ENCODE peak calls at places on chromosome 16, in six cellular contexts. One of them, this sample, is unnamed.
A peak's percentile ranks its signal among the peaks of the same experiment; 100 is the strongest.

GRCh38 chr16:81483064-81483969 is 38.7 kb downstream of the CMIP start:
- DNase-seq in thyroid gland: no peak
- DNase-seq in esophagus squamous epithelium: no peak
- DNase-seq in breast epithelium: no peak
- DNase-seq in A549: no peak
- DNase-seq in stomach: no peak
- DNase-seq in this sample: no peak

GRCh38 chr16:82630219-82630618 is 3.5 kb downstream of the CDH13 start:
- DNase-seq in thyroid gland: no peak
- DNase-seq in esophagus squamous epithelium: no peak
- DNase-seq in breast epithelium: no peak
- DNase-seq in A549: no peak
- DNase-seq in stomach: no peak
- DNase-seq in this sample: no peak

GRCh38 chr16:22171953-22172352 is 9.6 kb downstream of the SDR42E2 start:
- DNase-seq in thyroid gland: no peak
- DNase-seq in esophagus squamous epithelium: no peak
- DNase-seq in breast epithelium: no peak
- DNase-seq in A549: no peak
- DNase-seq in stomach: no peak
- DNase-seq in this sample: no peak

GRCh38 chr16:85607331-85607765 is 5.8 kb upstream of the GSE1 start:
- DNase-seq in thyroid gland: no peak
- DNase-seq in esophagus squamous epithelium: no peak
- DNase-seq in breast epithelium: no peak
- DNase-seq in A549: no peak
- DNase-seq in stomach: peak; percentile 51
- DNase-seq in this sample: no peak

GRCh38 chr16:87129771-87130170 is 187.4 kb downstream of the C16orf95 start:
- DNase-seq in thyroid gland: no peak
- DNase-seq in esophagus squamous epithelium: no peak
- DNase-seq in breast epithelium: no peak
- DNase-seq in A549: no peak
- DNase-seq in stomach: no peak
- DNase-seq in this sample: no peak

GRCh38 chr16:81446318-81447275 is 2.0 kb downstream of the CMIP start:
- DNase-seq in thyroid gland: peak; percentile 34
- DNase-seq in esophagus squamous epithelium: no peak
- DNase-seq in breast epithelium: peak; percentile 67
- DNase-seq in A549: peak; percentile 82
- DNase-seq in stomach: peak; percentile 60
- DNase-seq in this sample: no peak

GRCh38 chr16:30533748-30534367 is 800 bp downstream of the ZNF747 start:
- DNase-seq in thyroid gland: peak; percentile 8
- DNase-seq in esophagus squamous epithelium: no peak
- DNase-seq in breast epithelium: no peak
- DNase-seq in A549: no peak
- DNase-seq in stomach: no peak
- DNase-seq in this sample: no peak

GRCh38 chr16:3534126-3534525 is 33.3 kb downstream of the CLUAP1 start:
- DNase-seq in thyroid gland: no peak
- DNase-seq in esophagus squamous epithelium: no peak
- DNase-seq in breast epithelium: no peak
- DNase-seq in A549: no peak
- DNase-seq in stomach: no peak
- DNase-seq in this sample: no peak

GRCh38 chr16:27450836-27451341 is 48.9 kb downstream of the IL21R start:
- DNase-seq in thyroid gland: no peak
- DNase-seq in esophagus squamous epithelium: no peak
- DNase-seq in breast epithelium: no peak
- DNase-seq in A549: no peak
- DNase-seq in stomach: no peak
- DNase-seq in this sample: no peak

GRCh38 chr16:88634994-88635670 is 3.2 kb upstream of the IL17C start:
- DNase-seq in thyroid gland: no peak
- DNase-seq in esophagus squamous epithelium: no peak
- DNase-seq in breast epithelium: no peak
- DNase-seq in A549: peak; percentile 36
- DNase-seq in stomach: no peak
- DNase-seq in this sample: no peak

GRCh38 chr16:47132310-47132709 is 11.4 kb downstream of the NETO2 start:
- DNase-seq in thyroid gland: no peak
- DNase-seq in esophagus squamous epithelium: no peak
- DNase-seq in breast epithelium: no peak
- DNase-seq in A549: no peak
- DNase-seq in stomach: no peak
- DNase-seq in this sample: no peak

GRCh38 chr16:72819345-72819744 is 228.6 kb downstream of the ZFHX3 start:
- DNase-seq in thyroid gland: no peak
- DNase-seq in esophagus squamous epithelium: no peak
- DNase-seq in breast epithelium: no peak
- DNase-seq in A549: no peak
- DNase-seq in stomach: no peak
- DNase-seq in this sample: no peak

GRCh38 chr16:83781-84615 is 6.0 kb downstream of the MPG start:
- DNase-seq in thyroid gland: peak; percentile 94
- DNase-seq in esophagus squamous epithelium: no peak
- DNase-seq in breast epithelium: no peak
- DNase-seq in A549: no peak
- DNase-seq in stomach: no peak
- DNase-seq in this sample: no peak
- TF ChIP-seq POLR2A in thyroid gland: no peak
- TF ChIP-seq POLR2A in esophagus squamous epithelium: no peak
- TF ChIP-seq POLR2A in breast epithelium: no peak
- TF ChIP-seq POLR2A in A549: no peak
- TF ChIP-seq POLR2A in stomach: no peak
- TF ChIP-seq POLR2A in this sample: no peak

GRCh38 chr16:6573577-6573976 is 759.1 kb upstream of the RBFOX1 start:
- DNase-seq in thyroid gland: peak; percentile 9
- DNase-seq in esophagus squamous epithelium: no peak
- DNase-seq in breast epithelium: no peak
- DNase-seq in A549: no peak
- DNase-seq in stomach: no peak
- DNase-seq in this sample: no peak
- TF ChIP-seq CTCF in thyroid gland: no peak
- TF ChIP-seq CTCF in esophagus squamous epithelium: no peak
- TF ChIP-seq CTCF in breast epithelium: no peak
- TF ChIP-seq CTCF in A549: no peak
- TF ChIP-seq CTCF in stomach: no peak
- TF ChIP-seq CTCF in this sample: no peak

GRCh38 chr16:1278456-1278855 is 22.6 kb downstream of the TPSD1 start:
- DNase-seq in thyroid gland: no peak
- DNase-seq in esophagus squamous epithelium: no peak
- DNase-seq in breast epithelium: no peak
- DNase-seq in A549: no peak
- DNase-seq in stomach: no peak
- DNase-seq in this sample: no peak
- TF ChIP-seq POLR2A in thyroid gland: no peak
- TF ChIP-seq POLR2A in esophagus squamous epithelium: no peak
- TF ChIP-seq POLR2A in breast epithelium: no peak
- TF ChIP-seq POLR2A in A549: no peak
- TF ChIP-seq POLR2A in stomach: no peak
- TF ChIP-seq POLR2A in this sample: no peak

GRCh38 chr16:66095676-66096075 is 270.8 kb upstream of the CDH5 start:
- DNase-seq in thyroid gland: no peak
- DNase-seq in esophagus squamous epithelium: no peak
- DNase-seq in breast epithelium: no peak
- DNase-seq in A549: no peak
- DNase-seq in stomach: no peak
- DNase-seq in this sample: no peak
- TF ChIP-seq CTCF in thyroid gland: no peak
- TF ChIP-seq CTCF in esophagus squamous epithelium: no peak
- TF ChIP-seq CTCF in breast epithelium: no peak
- TF ChIP-seq CTCF in A549: no peak
- TF ChIP-seq CTCF in stomach: no peak
- TF ChIP-seq CTCF in this sample: no peak

GRCh38 chr16:69756705-69757104 is 2.0 kb upstream of the NOB1 start:
- DNase-seq in thyroid gland: no peak
- DNase-seq in esophagus squamous epithelium: no peak
- DNase-seq in breast epithelium: no peak
- DNase-seq in A549: no peak
- DNase-seq in stomach: no peak
- DNase-seq in this sample: no peak

GRCh38 chr16:69748694-69749345 is 5.9 kb downstream of the NOB1 start:
- DNase-seq in thyroid gland: no peak
- DNase-seq in esophagus squamous epithelium: no peak
- DNase-seq in breast epithelium: no peak
- DNase-seq in A549: no peak
- DNase-seq in stomach: no peak
- DNase-seq in this sample: no peak

GRCh38 chr16:69754143-69754468 is 620 bp downstream of the NOB1 start:
- DNase-seq in thyroid gland: no peak
- DNase-seq in esophagus squamous epithelium: no peak
- DNase-seq in breast epithelium: no peak
- DNase-seq in A549: no peak
- DNase-seq in stomach: no peak
- DNase-seq in this sample: no peak

DNA sequence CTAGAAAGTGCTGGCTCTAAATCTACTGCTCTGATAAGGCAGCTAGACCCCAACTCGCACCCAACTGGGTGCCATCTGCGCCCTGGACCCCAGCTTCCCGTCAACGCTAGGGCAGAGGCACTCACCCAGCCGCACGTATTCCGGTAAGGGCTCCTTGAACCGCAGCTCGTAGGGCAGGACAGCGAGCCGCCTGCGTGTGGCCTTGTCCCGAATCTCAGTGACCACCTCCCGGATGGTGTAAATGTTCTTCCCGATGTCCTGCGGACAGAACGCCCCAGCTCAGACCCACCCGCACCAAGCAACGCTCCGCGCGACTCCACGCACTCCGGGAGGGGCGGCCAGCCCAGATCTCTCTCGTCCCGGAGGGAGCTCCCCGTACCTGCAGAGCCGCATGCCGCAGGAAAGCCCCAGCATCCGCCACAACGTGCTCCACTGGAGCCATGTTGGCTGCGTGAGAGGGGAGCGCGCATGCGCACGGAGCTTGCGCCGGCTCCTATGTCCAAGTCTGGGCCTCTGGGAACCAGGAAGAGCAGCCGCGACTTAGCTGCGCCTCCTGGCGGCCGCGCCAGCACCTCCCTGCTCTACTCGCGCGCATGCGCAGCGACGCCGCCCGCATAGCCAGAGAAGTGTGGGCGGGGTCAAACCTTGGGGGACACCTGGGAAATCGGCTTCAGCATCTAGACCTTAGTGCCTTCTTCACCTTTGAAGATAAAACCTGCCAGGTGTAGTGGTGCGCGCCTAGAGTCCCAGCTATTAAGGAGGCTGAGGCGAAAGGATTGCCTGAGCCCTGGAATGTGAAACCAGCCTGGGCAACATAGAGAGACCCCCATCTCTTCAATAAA is at the start of gene NOB1:
- DNase-seq in thyroid gland: peak; percentile 95
- DNase-seq in esophagus squamous epithelium: peak; percentile 76
- DNase-seq in breast epithelium: peak; percentile 94
- DNase-seq in A549: peak; percentile 98
- DNase-seq in stomach: peak; percentile 97
- DNase-seq in this sample: peak; percentile 94
- TF ChIP-seq POLR2A in thyroid gland: no peak
- TF ChIP-seq POLR2A in esophagus squamous epithelium: peak; percentile 63
- TF ChIP-seq POLR2A in breast epithelium: peak; percentile 31
- TF ChIP-seq POLR2A in A549: peak; percentile 97
- TF ChIP-seq POLR2A in stomach: no peak
- TF ChIP-seq POLR2A in this sample: peak; percentile 65

DNA sequence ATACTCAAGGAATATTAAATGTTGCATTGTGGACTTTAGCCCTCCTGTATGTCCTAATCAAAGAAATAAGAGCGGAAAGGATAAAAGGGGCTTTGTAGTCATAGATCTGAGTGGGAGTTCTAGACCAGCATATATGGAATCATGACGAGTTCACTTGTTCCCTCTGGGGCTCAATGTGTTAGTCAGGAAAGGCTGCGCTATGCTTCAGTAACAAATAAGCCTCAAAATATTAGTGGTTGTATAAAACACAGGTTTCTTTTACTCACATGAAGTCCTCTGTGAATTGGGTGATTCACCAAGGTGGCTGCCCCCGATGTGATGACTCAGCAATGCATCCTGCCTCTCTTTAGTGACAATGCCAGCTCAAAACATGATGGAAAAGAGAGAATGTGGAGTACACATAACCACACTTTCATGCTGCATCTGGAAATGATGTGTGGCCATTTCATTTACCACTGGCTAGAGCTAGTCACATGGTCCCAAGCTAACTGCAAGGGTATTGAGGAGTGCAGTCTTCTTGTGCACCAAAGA is 63.3 kb upstream of the IRX5 start:
- DNase-seq in thyroid gland: no peak
- DNase-seq in esophagus squamous epithelium: no peak
- DNase-seq in breast epithelium: no peak
- DNase-seq in A549: no peak
- DNase-seq in stomach: no peak
- DNase-seq in this sample: no peak
- TF ChIP-seq CTCF in thyroid gland: no peak
- TF ChIP-seq CTCF in esophagus squamous epithelium: no peak
- TF ChIP-seq CTCF in breast epithelium: no peak
- TF ChIP-seq CTCF in A549: no peak
- TF ChIP-seq CTCF in stomach: no peak
- TF ChIP-seq CTCF in this sample: no peak

GRCh38 chr16:51710930-51711563 is 560.0 kb upstream of the SALL1 start:
- DNase-seq in thyroid gland: no peak
- DNase-seq in esophagus squamous epithelium: no peak
- DNase-seq in breast epithelium: no peak
- DNase-seq in A549: no peak
- DNase-seq in stomach: no peak
- DNase-seq in this sample: no peak
- TF ChIP-seq POLR2A in thyroid gland: no peak
- TF ChIP-seq POLR2A in esophagus squamous epithelium: no peak
- TF ChIP-seq POLR2A in breast epithelium: no peak
- TF ChIP-seq POLR2A in A549: no peak
- TF ChIP-seq POLR2A in stomach: no peak
- TF ChIP-seq POLR2A in this sample: no peak

DNA sequence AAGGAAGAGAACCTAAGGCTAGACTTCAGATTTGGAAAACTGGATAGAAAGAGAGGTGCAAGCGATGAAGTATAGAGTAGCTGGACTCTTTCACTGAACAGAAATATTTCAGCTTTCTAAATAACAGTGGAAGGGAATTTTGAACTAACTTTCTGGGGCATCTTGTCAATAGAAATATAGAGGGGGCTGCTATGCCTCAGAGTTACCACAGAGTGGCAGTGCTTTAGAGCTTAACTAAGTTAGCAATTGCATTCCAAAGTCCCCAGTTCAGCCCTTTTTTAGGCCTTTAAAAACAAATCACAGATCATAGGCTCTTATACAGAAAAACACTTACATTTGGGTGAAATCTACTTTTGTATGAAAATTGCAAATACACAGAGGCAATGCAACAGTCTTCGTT is 154.2 kb upstream of the CDH8 start:
- DNase-seq in thyroid gland: no peak
- DNase-seq in esophagus squamous epithelium: no peak
- DNase-seq in breast epithelium: no peak
- DNase-seq in A549: peak; percentile 14
- DNase-seq in stomach: no peak
- DNase-seq in this sample: no peak
- TF ChIP-seq CTCF in thyroid gland: no peak
- TF ChIP-seq CTCF in esophagus squamous epithelium: no peak
- TF ChIP-seq CTCF in breast epithelium: no peak
- TF ChIP-seq CTCF in A549: peak; percentile 11
- TF ChIP-seq CTCF in stomach: no peak
- TF ChIP-seq CTCF in this sample: no peak

DNA sequence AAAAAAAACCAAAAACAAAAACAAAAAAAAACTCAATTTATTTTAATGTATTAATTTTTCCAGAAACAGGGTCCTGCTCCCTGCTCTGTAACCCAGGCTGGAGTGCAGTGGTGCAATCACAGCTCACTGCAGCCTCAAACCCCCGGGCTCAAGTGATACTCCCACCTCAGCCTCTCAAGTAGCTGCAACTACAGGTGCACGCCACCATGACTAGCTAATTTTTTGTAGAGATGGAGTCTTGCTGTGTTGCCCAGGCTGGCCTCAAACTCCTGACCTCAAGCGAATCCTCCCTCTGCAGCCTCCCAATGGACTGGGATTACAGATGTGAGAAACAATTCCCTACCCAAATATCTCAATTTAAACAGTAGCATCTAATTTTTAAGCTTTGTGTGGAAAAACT is 25.2 kb upstream of the EMP2 start:
- DNase-seq in thyroid gland: no peak
- DNase-seq in esophagus squamous epithelium: no peak
- DNase-seq in breast epithelium: no peak
- DNase-seq in A549: no peak
- DNase-seq in stomach: no peak
- DNase-seq in this sample: no peak
- TF ChIP-seq POLR2A in thyroid gland: no peak
- TF ChIP-seq POLR2A in esophagus squamous epithelium: no peak
- TF ChIP-seq POLR2A in breast epithelium: no peak
- TF ChIP-seq POLR2A in A549: no peak
- TF ChIP-seq POLR2A in stomach: no peak
- TF ChIP-seq POLR2A in this sample: no peak

This sample was measured in uterus.